ENCODE peak calls at places on chromosomes 4 and X, in eight cellular contexts. R is mammary epithelial cell; J is MM.1S; G is CD8-positive, alpha-beta memory T cell; O is lung; T is GM23248; N is tibial nerve; L is right lobe of liver. Z is an unnamed sample.

GRCh38 chr4:42654606-42655005 is 2.3 kb downstream of the ATP8A1 start:
- DNase-seq in R (peak; percentile 63), L (no peak), J (no peak), N (no peak), T (peak; percentile 87), O (peak; percentile 69), G (no peak), Z (no peak)

GRCh38 chr4:83010111-83010521 is 507 bp downstream of the LIN54 start:
- DNase-seq in L (no peak), T (peak; percentile 77), G (no peak), N (no peak), O (no peak), J (peak; percentile 30), R (peak; percentile 33), Z (no peak)

GRCh38 chrX:45240334-45240733 is 39.7 kb upstream of the DIPK2B start:
- DNase-seq in R (no peak), T (no peak), J (no peak), N (no peak), O (no peak), L (no peak), G (no peak), Z (no peak)

GRCh38 chr4:138919094-138919936 is 96.3 kb upstream of the NOCT start:
- DNase-seq in T (peak; percentile 85), G (peak; percentile 2), J (peak; percentile 46), L (peak; percentile 60), R (peak; percentile 74), O (peak; percentile 76), N (peak; percentile 47), Z (peak; percentile 72)

GRCh38 chr4:123096038-123096437 is 173.6 kb upstream of the NUDT6 start:
- DNase-seq in G (no peak), T (no peak), R (peak; percentile 12), J (no peak), N (no peak), O (no peak), L (no peak), Z (no peak)

GRCh38 chr4:117134386-117134785 is 49.0 kb upstream of the TRAM1L1 start:
- DNase-seq in N (no peak), O (no peak), T (peak; percentile 58), J (peak; percentile 65), G (no peak), L (no peak), R (peak; percentile 71), Z (no peak)

GRCh38 chrX:128020701-128021100 is 31.5 kb downstream of the ACTRT1 start:
- DNase-seq in J (no peak), O (no peak), R (peak; percentile 80), G (no peak), L (no peak), T (no peak), N (no peak), Z (no peak)

GRCh38 chrX:1392376-1393130 is 640 bp upstream of the SLC25A6 start:
- DNase-seq in G (no peak), L (peak; percentile 78), R (peak; percentile 69), J (peak; percentile 32), O (peak; percentile 74), N (peak; percentile 52), T (peak; percentile 87), Z (peak; percentile 69)

GRCh38 chr4:157443537-157443936 is 223.0 kb downstream of the GRIA2 start:
- DNase-seq in R (no peak), L (no peak), N (no peak), G (no peak), J (no peak), O (no peak), T (no peak), Z (no peak)

GRCh38 chr4:1749826-1750225 is 28.5 kb downstream of the TACC3 start:
- DNase-seq in O (no peak), N (no peak), T (no peak), R (no peak), G (no peak), J (no peak), L (no peak), Z (no peak)

GRCh38 chrX:95764972-95765451 is 919.6 kb upstream of the DIAPH2 start:
- DNase-seq in R (peak; percentile 11), J (peak; percentile 68), T (peak; percentile 28), O (peak; percentile 30), G (no peak), N (no peak), L (no peak), Z (no peak)

GRCh38 chr4:107213410-107213809 is 177.3 kb upstream of the DKK2 start:
- DNase-seq in R (no peak), O (no peak), L (no peak), G (no peak), J (no peak), N (no peak), T (peak; percentile 8), Z (no peak)

GRCh38 chr4:165715211-165715610 is 157.8 kb upstream of the TLL1 start:
- DNase-seq in R (no peak), G (no peak), J (no peak), T (no peak), L (no peak), N (no peak), O (no peak), Z (no peak)

GRCh38 chrX:108165349-108166111 is 74.0 kb downstream of the ATG4A start:
- DNase-seq in J (no peak), G (no peak), O (no peak), L (no peak), R (peak; percentile 32), N (no peak), T (peak; percentile 56), Z (no peak)

GRCh38 chr4:1767770-1768366 is 25.2 kb upstream of the FGFR3 start:
- DNase-seq in J (peak; percentile 26), G (no peak), R (no peak), N (no peak), L (no peak), T (peak; percentile 71), O (peak; percentile 60), Z (no peak)

GRCh38 chr4:6873291-6873690 is 36.3 kb upstream of the TBC1D14 start:
- DNase-seq in R (no peak), N (no peak), G (no peak), T (peak; percentile 23), O (no peak), J (no peak), L (no peak), Z (no peak)

GRCh38 chr4:124030038-124030638 is 633.5 kb downstream of the SPRY1 start:
- DNase-seq in J (no peak), O (no peak), G (no peak), N (no peak), L (no peak), T (no peak), R (no peak), Z (peak; percentile 38)

GRCh38 chr4:177119021-177119461 is 190.6 kb upstream of the NEIL3 start:
- DNase-seq in L (no peak), R (no peak), O (no peak), N (no peak), T (peak; percentile 62), G (no peak), J (no peak), Z (no peak)

GRCh38 chr4:27059446-27059845 is 198.8 kb downstream of the STIM2 start:
- DNase-seq in O (no peak), T (peak; percentile 12), R (peak; percentile 5), J (no peak), N (no peak), G (no peak), L (no peak), Z (no peak)

GRCh38 chrX:129108936-129109335 is 414.4 kb downstream of the SMARCA1 start:
- DNase-seq in G (no peak), L (no peak), O (no peak), T (no peak), R (no peak), N (no peak), J (no peak), Z (no peak)

GRCh38 chrX:52585892-52586291 is 68.8 kb downstream of the SSX7 start:
- DNase-seq in O (no peak), G (no peak), R (no peak), N (no peak), L (no peak), T (no peak), J (no peak), Z (no peak)

GRCh38 chr4:2040391-2041233 is 18.5 kb upstream of the NAT8L start:
- DNase-seq in G (no peak), T (no peak), J (no peak), L (peak; percentile 52), N (no peak), O (no peak), R (no peak), Z (no peak)

GRCh38 chrX:17374619-17375360 is at the start of gene NHS:
- DNase-seq in J (no peak), T (peak; percentile 86), O (peak; percentile 41), L (peak; percentile 57), N (peak; percentile 51), R (peak; percentile 80), G (no peak), Z (peak; percentile 62)

DNA sequence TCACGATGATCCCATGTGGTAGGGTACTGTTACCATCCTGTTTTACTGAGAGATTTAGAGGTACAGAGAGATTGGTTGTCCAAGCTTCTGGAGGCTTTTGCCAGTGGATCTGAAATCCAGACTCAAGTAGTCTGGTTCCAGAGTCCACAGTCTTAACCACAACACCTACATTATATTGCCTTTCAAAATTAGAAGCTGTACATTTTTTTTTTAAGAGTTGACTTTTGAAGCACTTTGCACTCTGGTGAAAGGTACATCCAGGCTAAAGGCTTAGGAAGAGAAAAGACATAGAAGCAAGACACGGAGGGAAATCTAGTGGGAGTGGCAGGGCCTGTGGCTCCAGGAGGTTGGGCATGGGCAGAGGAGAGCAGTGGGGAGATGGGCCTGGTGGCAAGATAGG is 122.1 kb downstream of the AFF1 start:
- DNase-seq in G (no peak), T (no peak), N (no peak), O (no peak), J (no peak), L (no peak), R (no peak), Z (no peak)
- H3K27ac ChIP-seq in G (no peak overlapping the region), T (no peak overlapping the region), N (peak overlapping the region; percentile 1), O (no peak overlapping the region), J (no peak overlapping the region), L (no peak overlapping the region), R (no peak overlapping the region), Z (peak overlapping the region; percentile 83)

GRCh38 chrX:8845060-8845459 is 43.9 kb upstream of the FAM9A start:
- DNase-seq in T (peak; percentile 77), L (no peak), R (no peak), O (no peak), J (no peak), G (no peak), N (no peak), Z (no peak)
- H3K4me1 ChIP-seq in T (peaks cover 28% of the 10 kb centered on the region), L (peaks cover 5% of the 10 kb centered on the region), R (peaks cover 14% of the 10 kb centered on the region), O (no peaks in the 10 kb centered on the region), J (no peaks in the 10 kb centered on the region), G (no peaks in the 10 kb centered on the region), N (no peaks in the 10 kb centered on the region), Z (no peaks in the 10 kb centered on the region)

DNA sequence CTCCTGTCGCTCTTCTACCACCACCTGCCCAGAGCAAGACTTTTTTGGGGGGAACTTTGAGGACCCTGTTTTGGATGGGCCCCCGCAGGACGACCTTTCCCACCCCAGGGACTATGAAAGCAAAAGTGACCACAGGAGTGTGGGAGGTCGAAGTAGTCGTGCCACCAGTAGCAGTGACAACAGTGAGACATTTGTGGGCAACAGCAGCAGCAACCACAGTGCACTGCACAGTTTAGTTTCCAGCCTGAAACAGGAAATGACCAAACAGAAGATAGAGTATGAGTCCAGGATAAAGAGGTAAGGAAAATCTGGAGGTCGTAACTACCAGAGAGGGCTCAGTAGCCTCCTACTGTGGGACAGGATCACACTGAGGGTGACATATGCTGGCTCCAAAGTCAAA is 364.5 kb downstream of the MAPK10 start:
- DNase-seq in R (no peak), J (no peak), G (no peak), L (no peak), N (no peak), T (no peak), O (no peak), Z (no peak)
- H3K36me3 ChIP-seq in R (no peaks in the 10 kb centered on the region), J (no peaks in the 10 kb centered on the region), G (no peaks in the 10 kb centered on the region), L (no peaks in the 10 kb centered on the region), N (no peaks in the 10 kb centered on the region), T (peaks cover 10% of the 10 kb centered on the region), O (no peaks in the 10 kb centered on the region), Z (peaks cover 18% of the 10 kb centered on the region)

GRCh38 chr4:125321709-125322362 is 7.1 kb downstream of the FAT4 start:
- DNase-seq in R (peak; percentile 19), J (no peak), T (peak; percentile 84), G (no peak), O (no peak), N (no peak), L (no peak), Z (no peak)
- H3K27ac ChIP-seq in R (no peak overlapping the region), J (no peak overlapping the region), T (peak overlapping the region; percentile 64), G (no peak overlapping the region), O (peak overlapping the region; percentile 63), N (no peak overlapping the region), L (no peak overlapping the region), Z (peak overlapping the region; percentile 63)

Z was measured in left ventricle myocardium inferior.